ENCODE peak calls at places on chromosomes 12 and 14, in eight cellular contexts. One of them, this sample, is unnamed.

GRCh38 chr12:103647267-103647666 is 60.2 kb downstream of the STAB2 start:
- DNase-seq in SW 1271: no peak
- DNase-seq in small intestine: no peak
- DNase-seq in NCI-H748 treated with DMSO at 0.1 percent for 48 hours: no peak
- DNase-seq in activated T-helper 1 cell treated with Interleukin-2 at 50 U/mL for 16 hours: no peak
- DNase-seq in KBM-7: no peak
- DNase-seq in stomach: no peak
- DNase-seq in HS-5: peak; percentile 78
- DNase-seq in this sample: no peak

GRCh38 chr12:106986135-106986534 is 811 bp downstream of the MTERF2 start:
- DNase-seq in KBM-7: no peak
- DNase-seq in stomach: no peak
- DNase-seq in activated T-helper 1 cell treated with Interleukin-2 at 50 U/mL for 16 hours: no peak
- DNase-seq in HS-5: no peak
- DNase-seq in small intestine: no peak
- DNase-seq in NCI-H748 treated with DMSO at 0.1 percent for 48 hours: no peak
- DNase-seq in SW 1271: no peak
- DNase-seq in this sample: no peak

GRCh38 chr12:7498832-7499231 is 4.7 kb downstream of the CD163 start:
- DNase-seq in small intestine: no peak
- DNase-seq in NCI-H748 treated with DMSO at 0.1 percent for 48 hours: no peak
- DNase-seq in KBM-7: peak; percentile 41
- DNase-seq in SW 1271: peak; percentile 71
- DNase-seq in activated T-helper 1 cell treated with Interleukin-2 at 50 U/mL for 16 hours: no peak
- DNase-seq in stomach: no peak
- DNase-seq in HS-5: peak; percentile 84
- DNase-seq in this sample: no peak

GRCh38 chr14:54591461-54592245 is 24.7 kb downstream of the SAMD4A start:
- DNase-seq in HS-5: no peak
- DNase-seq in KBM-7: no peak
- DNase-seq in activated T-helper 1 cell treated with Interleukin-2 at 50 U/mL for 16 hours: no peak
- DNase-seq in small intestine: no peak
- DNase-seq in stomach: no peak
- DNase-seq in SW 1271: peak; percentile 19
- DNase-seq in NCI-H748 treated with DMSO at 0.1 percent for 48 hours: no peak
- DNase-seq in this sample: no peak

GRCh38 chr12:53224268-53224896 is 7.6 kb downstream of the RARG start:
- DNase-seq in activated T-helper 1 cell treated with Interleukin-2 at 50 U/mL for 16 hours: no peak
- DNase-seq in HS-5: no peak
- DNase-seq in NCI-H748 treated with DMSO at 0.1 percent for 48 hours: no peak
- DNase-seq in small intestine: no peak
- DNase-seq in stomach: no peak
- DNase-seq in SW 1271: no peak
- DNase-seq in KBM-7: no peak
- DNase-seq in this sample: no peak

GRCh38 chr14:64260418-64260817 is 33.8 kb downstream of the ESR2 start:
- DNase-seq in KBM-7: no peak
- DNase-seq in stomach: no peak
- DNase-seq in HS-5: no peak
- DNase-seq in SW 1271: no peak
- DNase-seq in NCI-H748 treated with DMSO at 0.1 percent for 48 hours: no peak
- DNase-seq in small intestine: no peak
- DNase-seq in activated T-helper 1 cell treated with Interleukin-2 at 50 U/mL for 16 hours: no peak
- DNase-seq in this sample: no peak

GRCh38 chr12:50257226-50258166 is 25.8 kb downstream of the LIMA1 start:
- DNase-seq in activated T-helper 1 cell treated with Interleukin-2 at 50 U/mL for 16 hours: no peak
- DNase-seq in HS-5: no peak
- DNase-seq in SW 1271: no peak
- DNase-seq in NCI-H748 treated with DMSO at 0.1 percent for 48 hours: no peak
- DNase-seq in small intestine: peak; percentile 57
- DNase-seq in KBM-7: no peak
- DNase-seq in stomach: no peak
- DNase-seq in this sample: peak; percentile 33

GRCh38 chr14:100825691-100826331 is at the start of gene MEG3:
- DNase-seq in activated T-helper 1 cell treated with Interleukin-2 at 50 U/mL for 16 hours: no peak
- DNase-seq in NCI-H748 treated with DMSO at 0.1 percent for 48 hours: no peak
- DNase-seq in SW 1271: no peak
- DNase-seq in stomach: no peak
- DNase-seq in HS-5: peak; percentile 26
- DNase-seq in KBM-7: no peak
- DNase-seq in small intestine: no peak
- DNase-seq in this sample: no peak

GRCh38 chr12:85373045-85373444 is 93.0 kb downstream of the ALX1 start:
- DNase-seq in NCI-H748 treated with DMSO at 0.1 percent for 48 hours: no peak
- DNase-seq in HS-5: no peak
- DNase-seq in stomach: no peak
- DNase-seq in KBM-7: no peak
- DNase-seq in activated T-helper 1 cell treated with Interleukin-2 at 50 U/mL for 16 hours: no peak
- DNase-seq in small intestine: no peak
- DNase-seq in SW 1271: no peak
- DNase-seq in this sample: no peak

GRCh38 chr12:133204264-133204603 is 22.9 kb downstream of the ZNF268 start:
- DNase-seq in HS-5: no peak
- DNase-seq in SW 1271: no peak
- DNase-seq in stomach: no peak
- DNase-seq in NCI-H748 treated with DMSO at 0.1 percent for 48 hours: no peak
- DNase-seq in small intestine: no peak
- DNase-seq in activated T-helper 1 cell treated with Interleukin-2 at 50 U/mL for 16 hours: no peak
- DNase-seq in KBM-7: peak; percentile 7
- DNase-seq in this sample: no peak

GRCh38 chr12:130422676-130423075 is 85.0 kb downstream of the PIWIL1 start:
- DNase-seq in stomach: no peak
- DNase-seq in small intestine: no peak
- DNase-seq in KBM-7: no peak
- DNase-seq in NCI-H748 treated with DMSO at 0.1 percent for 48 hours: no peak
- DNase-seq in SW 1271: no peak
- DNase-seq in activated T-helper 1 cell treated with Interleukin-2 at 50 U/mL for 16 hours: no peak
- DNase-seq in HS-5: no peak
- DNase-seq in this sample: no peak

GRCh38 chr12:50922820-50923219 is 29.5 kb upstream of the HIGD1C start:
- DNase-seq in HS-5: no peak
- DNase-seq in KBM-7: no peak
- DNase-seq in NCI-H748 treated with DMSO at 0.1 percent for 48 hours: no peak
- DNase-seq in activated T-helper 1 cell treated with Interleukin-2 at 50 U/mL for 16 hours: no peak
- DNase-seq in stomach: no peak
- DNase-seq in small intestine: no peak
- DNase-seq in SW 1271: no peak
- DNase-seq in this sample: no peak

GRCh38 chr12:131830335-131831020 is 2.3 kb downstream of the MMP17 start:
- DNase-seq in HS-5: peak; percentile 41
- DNase-seq in NCI-H748 treated with DMSO at 0.1 percent for 48 hours: peak; percentile 51
- DNase-seq in SW 1271: peak; percentile 72
- DNase-seq in KBM-7: peak; percentile 71
- DNase-seq in activated T-helper 1 cell treated with Interleukin-2 at 50 U/mL for 16 hours: no peak
- DNase-seq in small intestine: peak; percentile 17
- DNase-seq in stomach: peak; percentile 59
- DNase-seq in this sample: peak; percentile 26